ENCODE peak calls at places on chromosomes 5 and 9, in ten cellular contexts. C, B, L, G, Z, J, M, H, Y and K are unnamed samples.

GRCh38 chr9:463455-464125 is 248.9 kb downstream of the DOCK8 start:
- DNase-seq in C (no peak), B (no peak), L (no peak), G (no peak), Z (no peak), J (no peak), M (no peak), H (no peak), Y (no peak), K (no peak)

GRCh38 chr5:135559342-135559741 is 19.4 kb downstream of the CXCL14 start:
- DNase-seq in C (no peak), B (no peak), L (no peak), G (no peak), Z (no peak), J (no peak), M (no peak), H (no peak), Y (no peak), K (no peak)

GRCh38 chr5:132420706-132421272 is 51.3 kb downstream of the SLC22A5 start:
- DNase-seq in C (no peak), B (no peak), L (no peak), G (no peak), Z (peak), J (peak), M (no peak), H (no peak), Y (no peak), K (no peak)

GRCh38 chr5:115360036-115360685 is 63.7 kb upstream of the CCDC112 start:
- DNase-seq in C (no peak), B (no peak), L (no peak), G (no peak), Z (no peak), J (no peak), M (no peak), H (no peak), Y (no peak), K (no peak)

GRCh38 chr5:32506809-32507208 is 62.3 kb upstream of the ZFR start:
- DNase-seq in C (no peak), B (no peak), L (no peak), G (no peak), Z (no peak), J (no peak), M (no peak), H (no peak), Y (no peak), K (peak)

GRCh38 chr5:89187268-89187667 is 304.3 kb upstream of the MEF2C start:
- DNase-seq in C (no peak), B (no peak), L (no peak), G (no peak), Z (no peak), J (no peak), M (no peak), H (no peak), Y (no peak), K (no peak)

GRCh38 chr9:114779352-114779845 is 26.4 kb downstream of the TNFSF15 start:
- DNase-seq in C (no peak), B (no peak), L (no peak), G (peak), Z (no peak), J (no peak), M (peak), H (no peak), Y (no peak), K (no peak)

GRCh38 chr5:176424181-176424580 is 7.8 kb upstream of the CLTB start:
- DNase-seq in C (no peak), B (no peak), L (no peak), G (no peak), Z (no peak), J (no peak), M (no peak), H (no peak), Y (no peak), K (no peak)

GRCh38 chr5:129988453-129988852 is 84.2 kb downstream of the CHSY3 start:
- DNase-seq in C (no peak), B (no peak), L (no peak), G (no peak), Z (no peak), J (no peak), M (no peak), H (no peak), Y (no peak), K (no peak)

GRCh38 chr5:136073714-136074113 is 44.9 kb downstream of the TGFBI start:
- DNase-seq in C (no peak), B (no peak), L (no peak), G (no peak), Z (no peak), J (no peak), M (no peak), H (no peak), Y (no peak), K (no peak)

GRCh38 chr9:102225806-102226441 is 487.5 kb upstream of the GRIN3A start:
- DNase-seq in C (no peak), B (no peak), L (no peak), G (no peak), Z (no peak), J (no peak), M (no peak), H (no peak), Y (no peak), K (no peak)

GRCh38 chr5:37727238-37727637 is 112.6 kb downstream of the GDNF start:
- DNase-seq in C (no peak), B (no peak), L (no peak), G (no peak), Z (no peak), J (no peak), M (no peak), H (no peak), Y (no peak), K (no peak)

GRCh38 chr9:133773889-133774655 is 35.9 kb upstream of the SARDH start:
- DNase-seq in C (no peak), B (no peak), L (no peak), G (peak), Z (no peak), J (no peak), M (no peak), H (no peak), Y (no peak), K (no peak)

GRCh38 chr5:54040018-54040417 is 270.4 kb downstream of the ARL15 start:
- DNase-seq in C (no peak), B (no peak), L (no peak), G (no peak), Z (no peak), J (no peak), M (no peak), H (no peak), Y (no peak), K (no peak)

GRCh38 chr5:109769597-109770291 is 80.0 kb downstream of the MAN2A1 start:
- DNase-seq in C (no peak), B (no peak), L (no peak), G (no peak), Z (no peak), J (no peak), M (no peak), H (no peak), Y (no peak), K (no peak)

GRCh38 chr5:125894383-125894782 is 528.8 kb upstream of the GRAMD2B start:
- DNase-seq in C (no peak), B (peak), L (no peak), G (no peak), Z (no peak), J (no peak), M (no peak), H (no peak), Y (no peak), K (no peak)

GRCh38 chr9:16344343-16344742 is 526.1 kb downstream of the BNC2 start:
- DNase-seq in C (peak), B (no peak), L (no peak), G (no peak), Z (no peak), J (no peak), M (no peak), H (no peak), Y (no peak), K (no peak)

GRCh38 chr5:40477856-40478546 is 201.7 kb upstream of the PTGER4 start:
- DNase-seq in C (no peak), B (no peak), L (no peak), G (no peak), Z (no peak), J (no peak), M (no peak), H (no peak), Y (no peak), K (no peak)

GRCh38 chr5:1392801-1393565 is 48.1 kb upstream of the CLPTM1L start:
- DNase-seq in C (no peak), B (no peak), L (no peak), G (no peak), Z (no peak), J (no peak), M (no peak), H (no peak), Y (no peak), K (no peak)

GRCh38 chr9:98549401-98549800 is 159.3 kb downstream of the GABBR2 start:
- DNase-seq in C (no peak), B (no peak), L (no peak), G (no peak), Z (no peak), J (no peak), M (no peak), H (no peak), Y (no peak), K (no peak)

GRCh38 chr5:21831145-21831787 is 1021.9 kb downstream of the CDH12 start:
- DNase-seq in C (no peak), B (no peak), L (no peak), G (no peak), Z (no peak), J (no peak), M (no peak), H (no peak), Y (no peak), K (no peak)

GRCh38 chr5:133565993-133566392 is 46.3 kb downstream of the FSTL4 start:
- DNase-seq in C (peak), B (no peak), L (no peak), G (peak), Z (peak), J (no peak), M (no peak), H (no peak), Y (peak), K (no peak)

GRCh38 chr5:174951151-174951780 is 226.9 kb downstream of the MSX2 start:
- DNase-seq in C (peak), B (peak), L (peak), G (peak), Z (peak), J (peak), M (peak), H (peak), Y (peak), K (peak)

GRCh38 chr9:93900436-93900819 is 54.7 kb downstream of the BARX1 start:
- DNase-seq in C (no peak), B (peak), L (no peak), G (no peak), Z (no peak), J (peak), M (no peak), H (no peak), Y (no peak), K (no peak)

GRCh38 chr5:54942064-54942778 is 43.2 kb downstream of the ESM1 start:
- DNase-seq in C (no peak), B (no peak), L (no peak), G (no peak), Z (no peak), J (no peak), M (no peak), H (no peak), Y (peak), K (no peak)

GRCh38 chr5:134873494-134873893 is 677 bp upstream of the TXNDC15 start:
- DNase-seq in C (no peak), B (no peak), L (no peak), G (no peak), Z (peak), J (peak), M (no peak), H (peak), Y (no peak), K (no peak)

GRCh38 chr9:126986506-126986951 is 71.9 kb downstream of the RALGPS1 start:
- DNase-seq in C (peak), B (no peak), L (no peak), G (no peak), Z (peak), J (no peak), M (no peak), H (no peak), Y (no peak), K (no peak)

GRCh38 chr5:121572061-121572460 is 279.6 kb upstream of the FTMT start:
- DNase-seq in C (no peak), B (no peak), L (no peak), G (no peak), Z (no peak), J (no peak), M (no peak), H (no peak), Y (no peak), K (no peak)

GRCh38 chr9:128428644-128429504 is 8.2 kb downstream of the CERCAM start:
- DNase-seq in C (no peak), B (no peak), L (no peak), G (no peak), Z (no peak), J (no peak), M (no peak), H (no peak), Y (no peak), K (no peak)

GRCh38 chr9:4128876-4129275 is 171.0 kb downstream of the GLIS3 start:
- DNase-seq in C (no peak), B (no peak), L (no peak), G (no peak), Z (no peak), J (no peak), M (no peak), H (no peak), Y (no peak), K (no peak)

GRCh38 chr5:146448783-146449519 is 1.8 kb downstream of the TCERG1 start:
- DNase-seq in C (no peak), B (no peak), L (no peak), G (no peak), Z (no peak), J (no peak), M (no peak), H (no peak), Y (no peak), K (no peak)

GRCh38 chr9:124054671-124055212 is 43.2 kb downstream of the LHX2 start:
- DNase-seq in C (peak), B (no peak), L (no peak), G (no peak), Z (peak), J (no peak), M (no peak), H (no peak), Y (no peak), K (no peak)

GRCh38 chr5:126461838-126462237 is 38.6 kb downstream of the GRAMD2B start:
- DNase-seq in C (no peak), B (no peak), L (no peak), G (no peak), Z (no peak), J (no peak), M (no peak), H (no peak), Y (no peak), K (no peak)

GRCh38 chr5:93580387-93581100 is 475 bp downstream of the NR2F1-AS1 start:
- DNase-seq in C (peak), B (no peak), L (no peak), G (no peak), Z (no peak), J (peak), M (no peak), H (peak), Y (peak), K (no peak)

GRCh38 chr5:22835630-22836029 is 17.5 kb downstream of the CDH12 start:
- DNase-seq in C (no peak), B (no peak), L (no peak), G (no peak), Z (no peak), J (no peak), M (peak), H (peak), Y (no peak), K (no peak)

GRCh38 chr9:131228988-131229387 is 47.3 kb downstream of the FAM78A start:
- DNase-seq in C (no peak), B (no peak), L (no peak), G (no peak), Z (no peak), J (no peak), M (no peak), H (no peak), Y (no peak), K (no peak)

GRCh38 chr5:167688331-167688730 is 603.1 kb upstream of the WWC1 start:
- DNase-seq in C (no peak), B (no peak), L (no peak), G (no peak), Z (no peak), J (no peak), M (no peak), H (no peak), Y (no peak), K (no peak)

GRCh38 chr5:53879708-53880356 is 319.4 kb downstream of the NDUFS4 start:
- DNase-seq in C (no peak), B (no peak), L (no peak), G (no peak), Z (no peak), J (no peak), M (no peak), H (no peak), Y (no peak), K (no peak)